ENCODE peak calls at places on chromosomes 13 and 19, in five cellular contexts. Q is adrenal gland, G is heart left ventricle, O is H54, U is tibial nerve. Z is an unnamed sample.

GRCh38 chr13:107441279-107441678 is 774.1 kb downstream of the LIG4 start:
- DNase-seq in Q (no peak), G (no peak), O (peak), U (no peak), Z (no peak)

GRCh38 chr19:48578891-48579290 is 26.9 kb downstream of the SULT2B1 start:
- DNase-seq in Q (no peak), G (no peak), O (no peak), U (no peak), Z (no peak)

GRCh38 chr13:74253161-74253560 is 119.0 kb upstream of the KLF12 start:
- DNase-seq in Q (no peak), G (no peak), O (no peak), U (no peak), Z (no peak)

GRCh38 chr19:34178276-34178614 is 5.9 kb downstream of the LSM14A start:
- DNase-seq in Q (no peak), G (no peak), O (no peak), U (no peak), Z (no peak)

GRCh38 chr19:1098177-1099051 is 3.2 kb upstream of the POLR2E start:
- DNase-seq in Q (no peak), G (no peak), O (no peak), U (no peak), Z (no peak)

GRCh38 chr13:32838985-32839384 is 177.2 kb upstream of the KL start:
- DNase-seq in Q (no peak), G (no peak), O (no peak), U (no peak), Z (no peak)

GRCh38 chr13:42337808-42338600 is 66.1 kb downstream of the AKAP11 start:
- DNase-seq in Q (no peak), G (no peak), O (no peak), U (no peak), Z (no peak)

GRCh38 chr13:40440990-40441820 is 225.2 kb downstream of the FOXO1 start:
- DNase-seq in Q (peak), G (peak), O (peak), U (peak), Z (no peak)

GRCh38 chr13:57286511-57287098 is 119.6 kb downstream of the PRR20E start:
- DNase-seq in Q (no peak), G (no peak), O (no peak), U (no peak), Z (no peak)

GRCh38 chr13:39877134-39877533 is 221.7 kb downstream of the COG6 start:
- DNase-seq in Q (no peak), G (no peak), O (no peak), U (no peak), Z (no peak)

GRCh38 chr19:642755-643727 is 3.4 kb downstream of the FGF22 start:
- DNase-seq in Q (no peak), G (no peak), O (no peak), U (no peak), Z (no peak)

GRCh38 chr19:48413879-48414623 is 20.6 kb downstream of the GRIN2D start:
- DNase-seq in Q (no peak), G (no peak), O (no peak), U (no peak), Z (no peak)

GRCh38 chr19:19033176-19033425 is 216 bp downstream of the SUGP2 start:
- DNase-seq in Q (no peak), G (no peak), O (no peak), U (no peak), Z (no peak)

GRCh38 chr19:31277516-31277915 is 71.7 kb downstream of the TSHZ3 start:
- DNase-seq in Q (no peak), G (no peak), O (no peak), U (no peak), Z (no peak)

GRCh38 chr19:48403606-48404005 is 10.1 kb downstream of the GRIN2D start:
- DNase-seq in Q (peak), G (no peak), O (peak), U (no peak), Z (peak)

GRCh38 chr13:35475131-35475959 is 1.1 kb downstream of the MAB21L1 start:
- DNase-seq in Q (peak), G (peak), O (peak), U (peak), Z (peak)

GRCh38 chr13:113632706-113633484 is 25.1 kb downstream of the ATP4B start:
- DNase-seq in Q (no peak), G (no peak), O (no peak), U (no peak), Z (no peak)

GRCh38 chr13:104085611-104086010 is 1019.4 kb upstream of the SLC10A2 start:
- DNase-seq in Q (no peak), G (no peak), O (no peak), U (no peak), Z (no peak)

GRCh38 chr19:16777811-16778210 is 51.4 kb upstream of the SIN3B start:
- DNase-seq in Q (no peak), G (no peak), O (no peak), U (no peak), Z (no peak)
- TF ChIP-seq POLR2A in Q (no peak), G (no peak), O (no peak), U (no peak), Z (no peak)

GRCh38 chr19:40804783-40805242 is 5.8 kb downstream of the EGLN2 start:
- DNase-seq in Q (no peak), G (no peak), O (no peak), U (no peak), Z (no peak)
- TF ChIP-seq POLR2A in Q (no peak), G (no peak), O (no peak), U (no peak), Z (no peak)

DNA sequence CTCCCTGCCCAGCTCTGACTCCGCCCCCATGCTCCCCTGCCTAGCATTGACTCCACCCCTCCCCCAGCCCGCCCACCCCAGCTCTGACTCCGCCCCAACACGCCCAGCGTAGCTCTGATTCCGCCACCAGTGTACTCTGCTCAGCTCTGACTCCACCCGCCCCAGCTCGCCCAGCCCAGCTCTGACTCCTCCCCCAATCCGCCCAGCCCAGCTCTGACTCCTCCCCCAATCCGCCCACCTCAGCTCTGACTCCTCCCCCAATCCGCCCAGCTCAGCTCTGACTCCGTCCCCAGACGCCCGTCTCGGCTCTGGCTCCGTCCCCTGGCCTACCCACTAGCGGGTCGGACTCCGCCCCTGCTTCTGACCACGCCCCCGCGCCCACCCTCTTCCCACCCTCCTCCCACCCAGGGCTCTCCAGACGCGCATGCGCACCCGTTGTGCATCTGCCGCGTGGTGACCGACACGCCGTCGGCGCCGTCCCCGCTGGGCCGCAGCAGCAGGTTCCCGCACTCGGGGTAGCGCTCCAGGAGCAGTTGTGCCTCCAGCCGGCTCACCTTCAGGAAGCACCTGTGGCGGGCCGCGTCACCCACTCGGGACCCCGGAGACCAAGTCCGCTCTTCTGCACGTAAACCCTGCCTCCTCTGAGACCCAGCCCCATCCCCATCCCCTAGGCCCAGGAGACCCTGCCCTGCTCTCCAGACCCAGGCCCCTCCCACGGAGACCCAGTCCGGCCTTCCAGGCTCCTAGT is 10.2 kb downstream of the STAP2 start:
- DNase-seq in Q (peak), G (peak), O (peak), U (peak), Z (peak)
- TF ChIP-seq POLR2A in Q (peak), G (no peak), O (peak), U (no peak), Z (peak)

DNA sequence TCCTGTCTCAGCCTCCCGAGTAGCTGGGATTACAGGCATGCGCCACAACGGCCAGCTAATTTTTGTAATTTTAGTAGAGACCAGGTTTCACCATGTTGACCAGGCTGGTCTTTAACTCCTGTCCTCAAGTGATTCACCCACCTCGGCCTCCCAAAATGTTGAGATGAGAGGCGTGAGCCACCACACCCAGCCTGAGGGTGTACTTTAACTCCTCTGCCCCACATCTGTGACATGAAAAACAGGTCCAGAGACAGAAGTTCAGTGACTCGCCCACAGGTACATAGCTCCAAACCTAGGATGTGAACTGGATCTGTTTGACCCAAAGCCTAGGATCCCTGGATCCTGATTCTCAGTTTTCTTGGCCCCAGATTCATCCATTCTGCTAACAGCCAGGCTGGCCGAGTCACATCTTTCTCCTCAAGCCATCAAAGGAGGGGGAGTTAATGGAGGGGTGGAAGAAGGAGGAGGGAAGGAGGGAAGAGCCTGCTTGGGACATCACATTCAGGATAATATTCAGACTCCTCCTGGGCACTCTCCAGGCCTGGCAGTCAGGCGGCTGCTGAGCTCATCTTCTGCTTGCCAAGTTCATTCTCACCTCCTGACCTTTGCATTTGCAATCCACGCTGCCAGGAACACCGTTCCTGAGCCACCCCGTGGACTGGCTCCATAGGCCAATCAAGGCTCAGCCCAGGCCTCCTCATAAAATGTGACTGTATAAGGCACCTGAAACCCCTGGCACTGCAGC is 3.1 kb downstream of the SPC24 start:
- DNase-seq in Q (peak), G (peak), O (peak), U (peak), Z (no peak)
- TF ChIP-seq POLR2A in Q (peak), G (no peak), O (no peak), U (no peak), Z (no peak)

GRCh38 chr19:55717251-55717650 is 21.0 kb downstream of the NLRP9 start:
- DNase-seq in Q (no peak), G (no peak), O (no peak), U (no peak), Z (no peak)

GRCh38 chr19:55712804-55713631 is 25.2 kb downstream of the NLRP9 start:
- DNase-seq in Q (no peak), G (no peak), O (no peak), U (no peak), Z (no peak)

GRCh38 chr19:55716531-55716930 is 21.7 kb downstream of the NLRP9 start:
- DNase-seq in Q (no peak), G (no peak), O (no peak), U (no peak), Z (no peak)

GRCh38 chr19:55705972-55706371 is 30.9 kb downstream of the EPN1 start:
- DNase-seq in Q (no peak), G (no peak), O (no peak), U (no peak), Z (no peak)

GRCh38 chr19:55711719-55712118 is 26.5 kb downstream of the NLRP9 start:
- DNase-seq in Q (no peak), G (no peak), O (no peak), U (no peak), Z (no peak)
- TF ChIP-seq POLR2A in Q (no peak), G (no peak), O (no peak), U (no peak), Z (no peak)

GRCh38 chr19:41870401-41870873 is 6.6 kb upstream of the CD79A start:
- DNase-seq in Q (no peak), G (no peak), O (peak), U (no peak), Z (no peak)
- TF ChIP-seq POLR2A in Q (no peak), G (no peak), O (no peak), U (no peak), Z (no peak)

Z was measured in erythroblast.